ENCODE peak calls at places on chromosomes 5 and 9, in six cellular contexts. W is aorta, B is PC-9, N is fibroblast of lung, X is RWPE1, U is suprapubic skin. L is an unnamed sample.

GRCh38 chr9:106697799-106698591 is 165.0 kb upstream of the ZNF462 start:
- DNase-seq in N (peak), X (peak), W (peak), U (peak), B (no peak), L (no peak)

GRCh38 chr9:118367383-118367782 is 663.2 kb downstream of the TLR4 start:
- DNase-seq in N (no peak), U (no peak), W (no peak), B (no peak), X (no peak), L (no peak)

GRCh38 chr9:105911104-105911911 is 217.0 kb downstream of the TMEM38B start:
- DNase-seq in U (no peak), W (no peak), B (peak), X (peak), N (peak), L (no peak)

GRCh38 chr5:134507495-134507894 is 18.0 kb upstream of the JADE2 start:
- DNase-seq in X (no peak), W (no peak), B (peak), N (no peak), U (no peak), L (no peak)

GRCh38 chr9:88990721-88991065 is 575 bp upstream of the S1PR3 start:
- DNase-seq in U (no peak), X (no peak), N (no peak), B (no peak), W (no peak), L (no peak)

GRCh38 chr5:110463116-110463515 is 263.4 kb downstream of the TMEM232 start:
- DNase-seq in X (no peak), U (no peak), W (no peak), B (no peak), N (peak), L (no peak)

GRCh38 chr9:121812159-121812735 is 160.8 kb downstream of the DAB2IP start:
- DNase-seq in W (no peak), U (no peak), N (no peak), X (no peak), B (no peak), L (no peak)

GRCh38 chr5:26700759-26701384 is 337.5 kb downstream of the CDH9 start:
- DNase-seq in N (peak), B (no peak), W (no peak), X (peak), U (no peak), L (no peak)

GRCh38 chr5:172107606-172108005 is 80.4 kb downstream of the STK10 start:
- DNase-seq in U (no peak), B (peak), X (peak), W (no peak), N (peak), L (no peak)

GRCh38 chr9:1939926-1940368 is 75.2 kb upstream of the SMARCA2 start:
- DNase-seq in B (no peak), W (no peak), X (peak), N (no peak), U (no peak), L (no peak)

GRCh38 chr5:82346376-82347212 is 68.4 kb upstream of the RPS23 start:
- DNase-seq in X (no peak), B (no peak), N (no peak), U (no peak), W (no peak), L (no peak)

GRCh38 chr9:36939655-36940578 is 94.2 kb downstream of the PAX5 start:
- DNase-seq in W (no peak), N (no peak), X (no peak), B (no peak), U (peak), L (no peak)

GRCh38 chr9:137235424-137236237 is 4.9 kb downstream of the SLC34A3 start:
- DNase-seq in B (no peak), N (no peak), U (no peak), W (no peak), X (no peak), L (no peak)

GRCh38 chr5:159730285-159730684 is 186.0 kb upstream of the ADRA1B start:
- DNase-seq in B (no peak), U (no peak), X (no peak), W (no peak), N (no peak), L (no peak)

GRCh38 chr9:34446468-34446891 is 11.9 kb downstream of the FAM219A start:
- DNase-seq in N (peak), X (no peak), U (no peak), W (no peak), B (no peak), L (no peak)

GRCh38 chr5:143877196-143877595 is 65.2 kb downstream of the HMHB1 start:
- DNase-seq in N (no peak), W (no peak), U (no peak), X (no peak), B (no peak), L (no peak)

GRCh38 chr5:143879646-143880045 is 67.7 kb downstream of the HMHB1 start:
- DNase-seq in N (peak), X (no peak), W (no peak), U (no peak), B (no peak), L (no peak)

GRCh38 chr5:143878430-143878829 is 66.5 kb downstream of the HMHB1 start:
- DNase-seq in X (no peak), N (no peak), W (no peak), B (no peak), U (no peak), L (no peak)

GRCh38 chr5:143882520-143882919 is 70.6 kb downstream of the HMHB1 start:
- DNase-seq in B (no peak), N (no peak), U (no peak), W (no peak), X (no peak), L (no peak)

DNA sequence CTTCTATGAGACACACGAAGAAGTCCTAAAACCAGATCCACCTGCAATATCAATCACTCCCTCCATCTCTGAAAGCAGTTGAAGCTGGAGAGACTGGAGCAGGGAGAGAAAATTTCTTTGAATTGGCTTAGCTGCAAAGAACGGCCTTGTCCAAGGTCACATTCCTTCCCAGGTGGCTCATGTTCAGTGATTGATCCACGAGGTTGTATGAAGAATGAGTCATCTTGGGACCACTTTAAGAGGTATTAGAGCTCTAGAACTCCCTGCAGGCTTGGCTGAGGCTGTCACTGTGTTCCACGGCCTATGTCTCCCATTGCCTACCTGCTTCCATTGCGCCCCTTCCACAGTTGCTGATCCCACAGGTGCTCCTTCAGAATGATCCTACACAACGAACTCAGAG is 68.2 kb downstream of the HMHB1 start:
- DNase-seq in W (no peak), N (peak), B (no peak), X (no peak), U (no peak), L (no peak)
- H3K27ac ChIP-seq in W (no peak), N (no peak), B (no peak), X (no peak), U (no peak), L (no peak)

DNA sequence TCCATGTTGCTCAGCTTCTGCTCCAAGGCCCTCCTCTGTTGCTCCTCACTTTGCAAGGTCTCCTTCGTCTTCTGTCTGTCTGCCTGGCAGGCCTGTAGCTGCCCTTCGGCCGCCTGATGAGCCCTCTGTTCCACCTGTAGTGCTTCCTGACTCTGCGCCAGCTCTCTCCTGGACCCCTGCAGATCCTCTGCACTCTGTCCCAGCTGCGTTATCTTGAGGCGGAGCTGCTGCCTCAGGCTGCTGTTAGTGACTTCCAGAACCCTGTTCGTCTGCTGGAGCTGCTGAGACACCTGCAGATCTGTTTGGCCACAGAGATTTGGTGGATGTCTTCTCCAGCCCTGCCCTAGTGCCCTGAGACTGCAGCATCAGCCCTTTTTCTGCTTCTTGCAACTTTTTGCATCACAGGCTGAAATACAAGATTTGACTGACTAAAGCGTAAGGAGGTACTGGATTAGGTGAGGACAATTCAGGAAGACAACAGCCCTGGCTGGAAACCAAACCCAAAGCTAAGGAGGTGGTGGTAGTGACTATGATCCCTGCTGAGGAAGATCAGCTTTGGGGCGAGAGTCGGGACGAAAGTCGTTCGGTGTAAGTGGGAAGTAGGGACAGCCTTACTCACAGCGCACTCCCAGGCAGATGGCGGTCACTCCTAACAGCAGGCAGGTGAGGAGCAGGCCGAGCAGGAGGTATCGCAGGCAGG is 2.1 kb downstream of the CD72 start:
- DNase-seq in N (no peak), U (peak), X (no peak), W (no peak), B (no peak), L (no peak)
- H3K27ac ChIP-seq in N (no peak), U (no peak), X (no peak), W (no peak), B (no peak), L (no peak)

DNA sequence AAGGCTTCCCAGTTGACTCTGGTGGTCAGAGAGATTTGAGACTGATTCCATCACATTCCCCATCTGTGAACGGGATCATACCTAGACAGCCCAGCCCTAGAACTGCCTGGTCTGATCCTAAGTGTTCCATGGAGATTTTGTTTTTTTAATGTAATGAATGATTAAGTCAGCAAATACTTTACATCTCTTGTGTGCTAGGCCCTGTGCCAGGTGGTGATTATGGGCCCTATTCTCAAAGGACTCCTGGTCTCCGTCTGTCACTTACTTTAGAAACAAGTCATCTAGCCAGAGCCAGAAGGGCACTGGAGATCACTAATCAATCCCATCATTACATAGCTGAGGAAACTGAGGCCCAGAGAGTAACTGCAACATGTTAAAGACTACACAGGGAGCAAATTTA is 1.1 kb upstream of the GPX3 start:
- DNase-seq in U (no peak), W (no peak), B (peak), X (no peak), N (no peak), L (no peak)
- H3K27ac ChIP-seq in U (no peak), W (no peak), B (no peak), X (no peak), N (no peak), L (no peak)

GRCh38 chr9:95032580-95033298 is 284.8 kb downstream of the FANCC start:
- DNase-seq in N (no peak), X (no peak), B (no peak), U (no peak), W (no peak), L (no peak)
- H3K27ac ChIP-seq in N (no peak), X (no peak), B (no peak), U (peak), W (peak), L (peak)

L was measured in epithelial cell of prostate.